ENCODE peak calls at places on chromosomes 16 and 17, in five cellular contexts. I, S, V, E and Y are unnamed samples.

GRCh38 chr16:53678155-53678554 is 25.5 kb downstream of the RPGRIP1L start:
- DNase-seq in E (no peak), V (no peak), I (no peak), S (no peak), Y (no peak)

GRCh38 chr17:74450925-74451403 is 15.5 kb upstream of the CD300A start:
- DNase-seq in I (no peak), S (no peak), V (no peak), E (no peak), Y (no peak)

GRCh38 chr16:30951785-30952184 is 2.9 kb downstream of the ORAI3 start:
- DNase-seq in I (no peak), V (no peak), E (no peak), S (no peak), Y (no peak)

GRCh38 chr17:35243459-35244204 is 760 bp downstream of the SLFN5 start:
- DNase-seq in I (no peak), E (peak), V (no peak), S (no peak), Y (no peak)

GRCh38 chr16:50705436-50706110 is 12.2 kb downstream of the NOD2 start:
- DNase-seq in I (no peak), E (no peak), V (no peak), S (no peak), Y (no peak)

GRCh38 chr17:45320931-45321461 is 4.2 kb upstream of the MAP3K14 start:
- DNase-seq in S (no peak), E (no peak), V (no peak), I (no peak), Y (no peak)

GRCh38 chr16:86496929-86497381 is 13.4 kb upstream of the FOXF1 start:
- DNase-seq in V (no peak), I (no peak), E (no peak), S (no peak), Y (no peak)

GRCh38 chr17:15181816-15182215 is 83.3 kb downstream of the PMP22 start:
- DNase-seq in E (no peak), I (no peak), S (no peak), V (no peak), Y (no peak)

GRCh38 chr17:52170963-52171572 is 12.6 kb upstream of the CA10 start:
- DNase-seq in I (peak), V (peak), E (peak), S (peak), Y (peak)